ENCODE peak calls at places on chromosomes 6 and 20, in four cellular contexts. C, P, N and I are unnamed samples.

GRCh38 chr6:73234732-73235131 is 9.4 kb upstream of the KHDC1L start:
- DNase-seq in C (no peak), N (no peak), P (peak), I (peak)

GRCh38 chr6:2816158-2816557 is 25.5 kb downstream of the SERPINB1 start:
- DNase-seq in N (no peak), C (no peak), P (no peak), I (no peak)

GRCh38 chr6:15399651-15400470 is 154.0 kb downstream of the JARID2 start:
- DNase-seq in C (peak), P (peak), N (peak), I (peak)

GRCh38 chr6:37731888-37732287 is 34.2 kb upstream of the MDGA1 start:
- DNase-seq in N (no peak), P (no peak), C (no peak), I (no peak)

GRCh38 chr6:148608211-148608951 is 138.4 kb upstream of the UST start:
- DNase-seq in P (no peak), N (no peak), C (no peak), I (no peak)

GRCh38 chr6:97501875-97502274 is 218.9 kb upstream of the MMS22L start:
- DNase-seq in P (no peak), C (no peak), N (no peak), I (no peak)

GRCh38 chr20:24102290-24102689 is 113.7 kb upstream of the GGTLC1 start:
- DNase-seq in N (no peak), P (no peak), C (no peak), I (no peak)

GRCh38 chr6:48184644-48185043 is 73.6 kb upstream of the PTCHD4 start:
- DNase-seq in C (no peak), N (no peak), P (no peak), I (no peak)

GRCh38 chr20:25398363-25399037 is 7.9 kb upstream of the ABHD12 start:
- DNase-seq in N (no peak), P (no peak), C (no peak), I (no peak)

GRCh38 chr6:122669418-122669817 is 59.2 kb downstream of the PKIB start:
- DNase-seq in P (no peak), C (no peak), N (no peak), I (no peak)

GRCh38 chr20:50580016-50580747 is 70.0 kb downstream of the PTPN1 start:
- DNase-seq in N (no peak), P (no peak), C (peak), I (no peak)

GRCh38 chr20:59004763-59005522 is 2.1 kb downstream of the CTSZ start:
- DNase-seq in N (no peak), P (no peak), C (no peak), I (no peak)

GRCh38 chr20:4018015-4018748 is 2.8 kb upstream of the RNF24 start:
- DNase-seq in C (no peak), P (no peak), N (no peak), I (no peak)

GRCh38 chr6:26126394-26127221 is 39.4 kb downstream of the HFE start:
- DNase-seq in N (no peak), C (no peak), P (no peak), I (no peak)

GRCh38 chr20:54372313-54372712 is 103.1 kb upstream of the DOK5 start:
- DNase-seq in C (no peak), N (no peak), P (no peak), I (no peak)

GRCh38 chr20:52289956-52290355 is 98.4 kb upstream of the ZFP64 start:
- DNase-seq in C (no peak), P (no peak), N (no peak), I (no peak)

GRCh38 chr20:59390437-59390836 is 90.0 kb downstream of the EDN3 start:
- DNase-seq in P (no peak), N (no peak), C (no peak), I (no peak)

GRCh38 chr6:157999100-158000051 is 17.7 kb downstream of the SYNJ2 start:
- DNase-seq in C (no peak), P (no peak), N (no peak), I (no peak)

GRCh38 chr6:42158011-42158410 is 15.2 kb upstream of the GUCA1A start:
- DNase-seq in C (no peak), P (no peak), N (no peak), I (no peak)

GRCh38 chr20:8260837-8261241 is 128.8 kb downstream of the PLCB1 start:
- DNase-seq in P (no peak), N (no peak), C (no peak), I (no peak)

GRCh38 chr6:148747145-148747492 is 289 bp downstream of the UST start:
- DNase-seq in C (peak), P (no peak), N (no peak), I (no peak)

GRCh38 chr6:4133941-4134838 is 1.2 kb downstream of the ECI2 start:
- DNase-seq in N (no peak), P (no peak), C (peak), I (no peak)

GRCh38 chr6:40623178-40623577 is 36.0 kb upstream of the LRFN2 start:
- DNase-seq in C (no peak), N (no peak), P (no peak), I (no peak)

GRCh38 chr6:109998159-109998785 is 20.2 kb downstream of the GPR6 start:
- DNase-seq in N (no peak), P (no peak), C (no peak), I (no peak)

GRCh38 chr6:20441236-20441635 is 39.6 kb downstream of the E2F3 start:
- DNase-seq in P (no peak), N (no peak), C (no peak), I (no peak)

GRCh38 chr20:64163776-64164122 is 503 bp upstream of the MYT1 start:
- DNase-seq in P (no peak), C (no peak), N (no peak), I (no peak)

GRCh38 chr20:15239542-15240206 is 902.3 kb upstream of the FLRT3 start:
- DNase-seq in N (no peak), P (no peak), C (no peak), I (no peak)

GRCh38 chr6:105799051-105799450 is 287.1 kb upstream of the PRDM1 start:
- DNase-seq in C (no peak), N (no peak), P (no peak), I (peak)

GRCh38 chr6:16305246-16305725 is 66.9 kb downstream of the GMPR start:
- DNase-seq in N (no peak), C (no peak), P (no peak), I (no peak)

GRCh38 chr6:25052181-25052580 is 116.4 kb upstream of the RIPOR2 start:
- DNase-seq in P (no peak), C (no peak), N (no peak), I (no peak)

GRCh38 chr6:8657522-8657921 is 222.2 kb upstream of the SLC35B3 start:
- DNase-seq in N (no peak), C (no peak), P (no peak), I (no peak)

DNA sequence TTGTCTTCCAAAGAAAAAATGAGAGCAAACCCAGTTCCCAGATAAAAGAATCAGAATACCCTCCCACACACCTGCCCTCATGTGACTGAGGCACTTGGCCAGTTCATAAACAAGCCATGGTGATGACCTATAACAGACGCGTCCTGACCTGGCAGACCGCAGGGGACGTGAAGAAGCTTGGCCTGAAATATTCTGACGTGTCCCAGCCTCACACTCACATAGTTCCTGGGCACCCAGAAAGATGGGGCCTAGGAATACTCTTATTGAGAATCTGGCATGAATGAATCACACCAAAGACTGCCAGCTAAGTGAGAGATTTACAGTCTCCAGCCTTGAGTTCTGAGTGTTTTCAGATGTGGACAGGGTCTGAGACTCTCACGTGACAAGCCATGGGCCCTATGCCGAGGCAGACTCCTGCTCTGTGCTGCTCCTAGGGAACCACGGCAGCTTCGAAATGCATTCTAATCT is 17.2 kb upstream of the MAP3K4 start:
- DNase-seq in P (peak), C (peak), N (no peak), I (peak)
- H3K4me3 ChIP-seq in P (no peak), C (no peak), N (no peak), I (no peak)

GRCh38 chr6:107862383-107862782 is 38.3 kb upstream of the SCML4 start:
- DNase-seq in N (no peak), P (no peak), C (no peak), I (no peak)
- H3K4me3 ChIP-seq in N (no peak), P (no peak), C (no peak), I (no peak)

GRCh38 chr6:129500958-129501381 is 209.0 kb downstream of the ARHGAP18 start:
- DNase-seq in N (no peak), P (no peak), C (no peak), I (no peak)

GRCh38 chr6:129501401-129502051 is 208.5 kb downstream of the ARHGAP18 start:
- DNase-seq in P (peak), C (peak), N (peak), I (peak)

GRCh38 chr6:129498950-129499870 is 210.8 kb downstream of the ARHGAP18 start:
- DNase-seq in C (no peak), P (no peak), N (no peak), I (no peak)

GRCh38 chr6:129499871-129500219 is 210.1 kb downstream of the ARHGAP18 start:
- DNase-seq in C (no peak), P (no peak), N (no peak), I (no peak)

DNA sequence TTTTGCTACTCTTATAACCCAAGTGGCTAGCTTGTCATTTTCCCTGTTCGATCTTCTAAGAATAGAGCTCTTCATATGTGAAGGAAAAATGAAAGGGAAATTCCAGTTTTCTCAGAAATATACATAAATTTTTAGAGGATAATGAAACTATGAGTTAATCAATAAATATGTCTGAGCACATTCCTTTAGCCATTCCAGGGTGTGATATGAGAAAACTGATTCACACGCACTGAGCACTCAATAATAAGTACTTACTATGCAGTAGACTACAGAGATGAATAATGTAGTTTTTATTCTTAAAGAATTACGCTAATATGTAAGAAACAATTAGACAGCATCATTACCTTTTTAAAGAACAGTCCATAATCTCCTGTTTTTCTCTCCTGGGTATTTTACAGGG is 207.7 kb downstream of the ARHGAP18 start:
- DNase-seq in N (no peak), C (no peak), P (no peak), I (no peak)
- H3K4me3 ChIP-seq in N (no peak), C (no peak), P (no peak), I (no peak)

DNA sequence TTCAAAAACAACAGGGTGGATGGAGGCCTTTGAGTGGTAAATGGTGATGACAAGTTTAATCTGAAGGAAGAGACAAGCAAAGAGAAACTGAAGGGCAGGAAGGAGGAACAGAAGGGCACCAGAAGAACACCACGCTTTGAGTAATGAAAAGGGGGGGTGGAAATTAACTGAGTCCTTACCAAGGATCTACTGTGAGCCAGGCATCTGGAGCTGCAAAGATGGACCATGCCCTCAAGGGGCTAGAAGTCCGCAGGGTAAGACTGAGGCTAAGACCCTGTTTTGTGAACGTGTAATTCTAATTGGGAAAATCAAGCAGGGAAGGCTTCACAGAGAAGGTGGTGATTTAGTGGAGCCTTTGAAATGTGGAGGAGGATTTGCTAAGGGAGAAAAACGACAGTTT is 1.6 kb downstream of the NDRG3 start:
- DNase-seq in N (no peak), C (no peak), P (no peak), I (no peak)
- H3K4me3 ChIP-seq in N (peak), C (no peak), P (no peak), I (no peak)

DNA sequence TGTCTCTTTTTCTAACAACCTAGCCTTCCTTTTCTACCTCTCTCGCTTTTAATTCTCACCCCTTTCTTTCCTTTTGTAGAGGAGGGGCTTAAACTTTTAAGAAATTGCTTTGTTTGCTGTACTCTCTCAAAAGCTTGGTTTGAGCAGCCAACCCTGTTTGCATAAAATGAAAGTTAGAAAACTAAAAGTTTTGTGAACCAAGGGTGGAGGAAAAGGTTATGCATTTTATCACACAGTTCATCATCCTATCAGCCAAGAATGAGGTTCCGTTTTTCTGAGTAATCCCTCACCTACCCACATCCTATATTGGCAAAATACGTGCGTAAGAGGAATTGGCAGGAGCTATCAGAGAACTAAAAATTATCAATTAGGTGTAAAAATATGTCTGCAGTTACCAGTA is 42.8 kb upstream of the LOC128125822 start:
- DNase-seq in P (no peak), C (no peak), N (no peak), I (no peak)
- H3K4me3 ChIP-seq in P (no peak), C (no peak), N (no peak), I (no peak)

GRCh38 chr6:156717542-156717941 is 59.6 kb upstream of the ARID1B start:
- DNase-seq in C (no peak), P (no peak), N (no peak), I (no peak)

GRCh38 chr6:156720739-156721714 is 56.2 kb upstream of the ARID1B start:
- DNase-seq in P (no peak), C (peak), N (no peak), I (no peak)

GRCh38 chr6:156719720-156720563 is 57.2 kb upstream of the ARID1B start:
- DNase-seq in N (peak), P (peak), C (peak), I (peak)

GRCh38 chr6:156718647-156719394 is 58.4 kb upstream of the ARID1B start:
- DNase-seq in N (peak), P (no peak), C (peak), I (no peak)

DNA sequence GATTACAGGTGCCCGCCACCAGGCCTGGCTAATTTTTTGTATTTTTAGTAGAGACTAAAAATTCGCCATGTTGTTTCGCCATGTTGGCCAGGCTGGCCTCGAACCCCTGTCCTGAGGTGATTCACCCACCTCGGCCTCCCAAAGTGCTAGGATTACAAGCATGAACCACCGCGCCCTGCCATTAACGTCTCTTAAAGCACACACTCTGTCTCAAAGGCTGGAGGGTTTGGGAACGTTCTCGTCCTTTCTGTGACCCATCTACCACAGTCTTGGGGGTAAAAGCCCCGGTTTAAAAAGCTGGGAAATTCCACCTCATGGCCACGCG is 57.8 kb upstream of the ARID1B start:
- DNase-seq in C (no peak), N (no peak), P (no peak), I (no peak)
- H3K4me3 ChIP-seq in C (peak), N (peak), P (peak), I (peak)

GRCh38 chr20:44456611-44457010 is 19.1 kb upstream of the TTPAL start:
- DNase-seq in C (no peak), P (no peak), N (no peak), I (no peak)

GRCh38 chr20:44454301-44454963 is 21.2 kb upstream of the TTPAL start:
- DNase-seq in C (no peak), N (no peak), P (no peak), I (no peak)

GRCh38 chr20:44460795-44461141 is 14.9 kb upstream of the TTPAL start:
- DNase-seq in N (no peak), C (no peak), P (no peak), I (no peak)

GRCh38 chr20:44461142-44461802 is 14.4 kb upstream of the TTPAL start:
- DNase-seq in P (no peak), C (no peak), N (no peak), I (no peak)

DNA sequence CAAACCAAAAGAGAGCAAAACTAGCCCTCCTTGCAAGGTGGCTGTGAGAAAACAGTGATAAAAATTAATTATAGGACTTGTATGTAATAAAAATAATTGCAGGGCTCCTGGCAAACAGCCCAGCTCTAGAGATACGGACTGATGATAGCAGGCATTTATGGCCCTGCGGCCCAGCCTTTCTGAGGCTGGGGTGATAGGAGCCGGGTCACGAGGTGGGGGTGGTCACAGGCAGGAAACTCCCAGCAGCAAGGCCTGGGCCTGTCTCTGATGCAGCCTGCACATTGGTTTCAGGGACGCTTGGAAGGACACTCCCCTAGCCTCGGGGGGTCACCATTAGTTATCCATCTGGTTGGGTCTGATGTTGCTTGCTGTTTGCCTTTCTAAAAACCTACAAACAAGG is 18.7 kb upstream of the TTPAL start:
- DNase-seq in C (no peak), P (no peak), N (no peak), I (no peak)
- H3K4me3 ChIP-seq in C (no peak), P (no peak), N (no peak), I (no peak)

GRCh38 chr20:706366-706885 is 30.8 kb upstream of the SCRT2 start:
- DNase-seq in C (no peak), P (no peak), N (no peak), I (no peak)

GRCh38 chr20:703426-703825 is 27.8 kb upstream of the SCRT2 start:
- DNase-seq in N (no peak), C (no peak), P (no peak), I (no peak)

GRCh38 chr20:699811-700338 is 24.3 kb upstream of the SCRT2 start:
- DNase-seq in C (no peak), P (no peak), N (no peak), I (no peak)

GRCh38 chr20:701401-702129 is 26.0 kb upstream of the SCRT2 start:
- DNase-seq in C (no peak), N (no peak), P (no peak), I (no peak)

DNA sequence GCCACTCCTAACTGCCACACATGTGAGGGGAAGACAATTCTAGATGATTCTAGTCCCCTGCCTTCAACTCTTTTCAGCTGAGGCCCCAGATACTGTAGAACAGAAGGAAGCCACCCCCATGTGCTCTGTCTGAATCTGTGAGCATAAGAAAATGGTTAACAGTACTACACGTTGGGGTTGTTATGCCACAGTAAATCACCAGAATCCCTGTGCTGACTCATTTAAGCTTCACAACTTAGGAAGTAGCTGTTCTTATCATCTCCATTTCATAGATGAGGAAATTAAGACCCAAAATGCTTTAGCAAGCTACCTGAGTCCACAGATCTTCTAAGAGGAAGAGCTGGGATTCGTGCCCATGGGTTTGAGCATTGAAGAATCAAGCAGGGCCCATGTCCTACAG is 27.4 kb upstream of the SCRT2 start:
- DNase-seq in C (no peak), P (no peak), N (no peak), I (no peak)
- H3K4me3 ChIP-seq in C (no peak), P (no peak), N (no peak), I (no peak)

GRCh38 chr6:35451354-35452185 is 568 bp upstream of the FANCE start:
- DNase-seq in P (no peak), N (no peak), C (peak), I (no peak)
- H3K4me3 ChIP-seq in P (peak), N (peak), C (peak), I (peak)